ENCODE peak calls at places on chromosomes 13 and 19, in nine cellular contexts. K is neuronal stem cell, I is anterior cingulate cortex, W is head of caudate nucleus, S is HS-27A, R is NCI-H345, F is nephron progenitor cell, M is brain microvascular endothelial cell, X is nucleus accumbens. Q is an unnamed sample.

GRCh38 chr13:36992362-36992761 is 6.8 kb downstream of the ALG5 start:
- DNase-seq in X (no peak), I (no peak), S (no peak), R (no peak), M (no peak), F (no peak), W (no peak), K (no peak), Q (no peak)

GRCh38 chr13:31945202-31945978 is 86.2 kb upstream of the FRY start:
- DNase-seq in F (peak), I (peak), S (peak), K (no peak), W (peak), X (no peak), R (peak), M (peak), Q (no peak)

GRCh38 chr13:29428310-29428991 is 167.0 kb downstream of the SLC7A1 start:
- DNase-seq in S (no peak), M (no peak), F (peak), X (peak), W (peak), R (peak), K (peak), I (peak), Q (peak)

GRCh38 chr19:41298327-41298964 is 11.5 kb upstream of the CCDC97 start:
- DNase-seq in W (peak), S (no peak), K (no peak), R (no peak), M (peak), F (no peak), I (no peak), X (no peak), Q (no peak)

GRCh38 chr19:20388826-20389225 is 176.8 kb downstream of the ZNF737 start:
- DNase-seq in M (no peak), X (no peak), K (no peak), F (no peak), R (no peak), S (no peak), W (no peak), I (no peak), Q (no peak)

GRCh38 chr13:50845211-50845610 is 1.7 kb upstream of the DLEU7 start:
- DNase-seq in R (no peak), X (no peak), W (no peak), K (no peak), S (no peak), F (no peak), M (no peak), I (no peak), Q (no peak)

GRCh38 chr13:67259208-67259607 is 29.1 kb upstream of the PCDH9 start:
- DNase-seq in W (no peak), R (no peak), K (no peak), I (no peak), F (no peak), M (no peak), X (no peak), S (no peak), Q (no peak)

GRCh38 chr13:48994731-48995130 is 19.0 kb downstream of the FNDC3A start:
- DNase-seq in W (no peak), S (no peak), X (no peak), M (no peak), R (no peak), F (no peak), K (no peak), I (no peak), Q (no peak)

GRCh38 chr13:113837554-113838355 is 26.1 kb downstream of the GAS6 start:
- DNase-seq in X (peak), K (no peak), R (peak), M (peak), W (peak), I (peak), S (peak), F (no peak), Q (peak)

GRCh38 chr13:112102243-112102642 is 35.3 kb downstream of the SOX1 start:
- DNase-seq in F (no peak), W (no peak), K (no peak), I (no peak), X (no peak), M (no peak), R (peak), S (no peak), Q (peak)

Q was measured in HAP-1.